ENCODE peak calls at places on chromosomes 7 and 10, in six cellular contexts. One of them, this sample, is unnamed.

GRCh38 chr7:28458732-28459131 is 46.4 kb downstream of the CREB5 start:
- DNase-seq in mesendoderm: peak
- DNase-seq in neuronal stem cell: no peak
- DNase-seq in H1: no peak
- DNase-seq in H9: peak
- DNase-seq in mesenchymal stem cell: no peak
- DNase-seq in this sample: no peak

GRCh38 chr7:64885520-64886240 is 17.4 kb upstream of the ZNF273 start:
- DNase-seq in H1: no peak
- DNase-seq in mesenchymal stem cell: no peak
- DNase-seq in neuronal stem cell: no peak
- DNase-seq in mesendoderm: no peak
- DNase-seq in H9: peak
- DNase-seq in this sample: no peak

GRCh38 chr7:157980774-157981173 is 606.8 kb downstream of the PTPRN2 start:
- DNase-seq in H9: peak
- DNase-seq in mesenchymal stem cell: no peak
- DNase-seq in neuronal stem cell: no peak
- DNase-seq in H1: no peak
- DNase-seq in mesendoderm: no peak
- DNase-seq in this sample: no peak

GRCh38 chr7:90973146-90973545 is 291.1 kb upstream of the FZD1 start:
- DNase-seq in mesendoderm: no peak
- DNase-seq in neuronal stem cell: no peak
- DNase-seq in mesenchymal stem cell: peak
- DNase-seq in H9: no peak
- DNase-seq in H1: no peak
- DNase-seq in this sample: peak

GRCh38 chr10:44969854-44970253 is 8.8 kb downstream of the DEPP1 start:
- DNase-seq in mesendoderm: no peak
- DNase-seq in H9: no peak
- DNase-seq in H1: no peak
- DNase-seq in mesenchymal stem cell: no peak
- DNase-seq in neuronal stem cell: no peak
- DNase-seq in this sample: no peak

GRCh38 chr10:91088300-91089140 is 131.9 kb upstream of the PCGF5 start:
- DNase-seq in neuronal stem cell: no peak
- DNase-seq in mesenchymal stem cell: peak
- DNase-seq in mesendoderm: peak
- DNase-seq in H9: no peak
- DNase-seq in H1: no peak
- DNase-seq in this sample: peak

GRCh38 chr10:42149027-42149700 is 489.2 kb downstream of the ZNF33B start:
- DNase-seq in mesenchymal stem cell: no peak
- DNase-seq in H1: no peak
- DNase-seq in H9: no peak
- DNase-seq in mesendoderm: no peak
- DNase-seq in neuronal stem cell: no peak
- DNase-seq in this sample: no peak

GRCh38 chr10:28822719-28823464 is 145.6 kb downstream of the BAMBI start:
- DNase-seq in mesendoderm: peak
- DNase-seq in mesenchymal stem cell: no peak
- DNase-seq in H9: no peak
- DNase-seq in neuronal stem cell: no peak
- DNase-seq in H1: no peak
- DNase-seq in this sample: no peak

GRCh38 chr10:104242545-104242944 is 10.4 kb upstream of the CFAP43 start:
- DNase-seq in H9: no peak
- DNase-seq in mesendoderm: no peak
- DNase-seq in H1: no peak
- DNase-seq in mesenchymal stem cell: no peak
- DNase-seq in neuronal stem cell: no peak
- DNase-seq in this sample: no peak

GRCh38 chr10:104246981-104247380 is 7.7 kb upstream of the GSTO1 start:
- DNase-seq in H1: no peak
- DNase-seq in H9: no peak
- DNase-seq in neuronal stem cell: no peak
- DNase-seq in mesendoderm: no peak
- DNase-seq in mesenchymal stem cell: no peak
- DNase-seq in this sample: peak

GRCh38 chr10:104245066-104245632 is 9.5 kb upstream of the GSTO1 start:
- DNase-seq in neuronal stem cell: no peak
- DNase-seq in mesendoderm: no peak
- DNase-seq in mesenchymal stem cell: no peak
- DNase-seq in H9: no peak
- DNase-seq in H1: no peak
- DNase-seq in this sample: no peak

GRCh38 chr10:104240078-104240477 is 7.9 kb upstream of the CFAP43 start:
- DNase-seq in mesendoderm: no peak
- DNase-seq in mesenchymal stem cell: no peak
- DNase-seq in H9: no peak
- DNase-seq in H1: no peak
- DNase-seq in neuronal stem cell: no peak
- DNase-seq in this sample: no peak

GRCh38 chr10:104243567-104243966 is 11.1 kb upstream of the GSTO1 start:
- DNase-seq in mesenchymal stem cell: no peak
- DNase-seq in mesendoderm: no peak
- DNase-seq in neuronal stem cell: no peak
- DNase-seq in H9: no peak
- DNase-seq in H1: no peak
- DNase-seq in this sample: no peak
- H2BK15ac ChIP-seq in mesenchymal stem cell: no peak
- H2BK15ac ChIP-seq in mesendoderm: no peak
- H2BK15ac ChIP-seq in neuronal stem cell: no peak
- H2BK15ac ChIP-seq in H9: no peak
- H2BK15ac ChIP-seq in H1: no peak
- H2BK15ac ChIP-seq in this sample: no peak

DNA sequence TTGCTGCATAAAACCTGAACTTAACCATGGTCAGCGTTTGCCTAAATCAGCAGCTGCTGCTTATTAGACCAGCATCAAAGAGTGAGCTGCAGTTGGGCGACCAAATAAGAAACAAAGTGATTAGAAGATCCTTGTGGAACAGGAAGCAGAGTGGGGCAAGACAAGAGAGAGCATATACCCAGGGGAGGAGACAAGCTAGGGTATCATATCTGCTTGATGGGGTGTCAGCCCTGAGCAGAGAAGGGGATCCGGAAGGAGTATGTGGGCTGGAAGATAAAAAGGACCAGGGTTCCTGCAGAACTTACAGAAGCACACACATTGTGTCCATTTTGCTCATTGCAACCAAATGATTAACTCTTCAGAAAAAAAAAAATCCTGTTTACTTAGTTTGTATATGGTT is 213.6 kb downstream of the CELF2 start:
- DNase-seq in H1: no peak
- DNase-seq in neuronal stem cell: no peak
- DNase-seq in H9: no peak
- DNase-seq in mesendoderm: no peak
- DNase-seq in mesenchymal stem cell: no peak
- DNase-seq in this sample: no peak
- H2BK15ac ChIP-seq in H1: no peak
- H2BK15ac ChIP-seq in neuronal stem cell: no peak
- H2BK15ac ChIP-seq in H9: no peak
- H2BK15ac ChIP-seq in mesendoderm: no peak
- H2BK15ac ChIP-seq in mesenchymal stem cell: no peak
- H2BK15ac ChIP-seq in this sample: no peak

GRCh38 chr7:148332191-148332590 is 258.4 kb upstream of the C7orf33 start:
- DNase-seq in neuronal stem cell: no peak
- DNase-seq in H9: no peak
- DNase-seq in mesendoderm: no peak
- DNase-seq in H1: no peak
- DNase-seq in mesenchymal stem cell: no peak
- DNase-seq in this sample: no peak
- H2BK15ac ChIP-seq in neuronal stem cell: no peak
- H2BK15ac ChIP-seq in H9: no peak
- H2BK15ac ChIP-seq in mesendoderm: no peak
- H2BK15ac ChIP-seq in H1: no peak
- H2BK15ac ChIP-seq in mesenchymal stem cell: no peak
- H2BK15ac ChIP-seq in this sample: no peak

DNA sequence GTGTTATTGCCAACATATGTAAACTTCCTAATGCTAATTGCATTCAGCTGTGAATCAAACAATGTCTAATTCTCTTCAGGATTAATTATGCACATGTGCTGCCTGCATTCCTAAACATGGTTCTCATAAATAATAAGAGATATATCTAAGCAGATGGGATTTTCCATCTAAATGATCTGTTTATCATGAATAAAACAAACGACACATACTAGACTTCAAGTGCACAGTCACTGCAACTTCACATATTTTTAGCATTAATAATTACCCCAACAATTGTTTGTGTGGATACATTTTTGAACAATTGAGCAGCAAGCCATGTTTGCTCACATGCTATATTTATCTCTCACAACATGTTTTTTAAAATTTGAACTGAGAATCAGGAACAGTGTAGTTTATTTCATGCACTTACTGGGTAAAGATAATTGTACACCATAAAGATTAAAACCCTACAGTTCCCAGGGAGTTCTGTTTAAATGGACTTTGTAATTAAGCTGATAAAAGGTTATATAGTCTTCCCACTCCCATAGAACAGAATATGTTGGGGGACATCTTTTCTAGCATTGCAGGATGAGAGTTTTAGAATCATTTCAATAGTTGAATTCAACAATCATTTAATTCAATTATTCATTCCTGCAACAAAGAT is 378.5 kb downstream of the MDFIC start:
- DNase-seq in mesenchymal stem cell: peak
- DNase-seq in mesendoderm: no peak
- DNase-seq in H1: no peak
- DNase-seq in neuronal stem cell: no peak
- DNase-seq in H9: no peak
- DNase-seq in this sample: peak
- H2BK15ac ChIP-seq in mesenchymal stem cell: no peak
- H2BK15ac ChIP-seq in mesendoderm: no peak
- H2BK15ac ChIP-seq in H1: no peak
- H2BK15ac ChIP-seq in neuronal stem cell: no peak
- H2BK15ac ChIP-seq in H9: no peak
- H2BK15ac ChIP-seq in this sample: no peak

DNA sequence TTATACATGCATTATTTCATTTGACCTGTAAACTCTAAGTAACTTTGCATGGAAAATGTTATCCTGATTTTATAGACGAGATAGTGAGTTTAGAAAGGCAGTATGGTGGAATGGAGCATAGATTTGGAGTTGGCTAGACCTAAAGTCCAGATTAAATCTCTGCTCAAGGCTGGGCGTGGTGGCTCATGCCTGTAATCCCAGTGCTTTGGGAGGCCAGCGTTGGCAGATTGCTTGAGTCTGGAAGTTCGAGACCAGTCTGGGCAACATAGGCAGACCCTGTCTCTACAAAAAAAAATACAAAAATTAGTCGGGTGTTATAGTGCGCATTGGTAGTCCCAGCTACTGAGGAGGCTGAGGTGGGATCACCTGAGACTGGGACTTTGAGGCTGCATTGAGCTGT is 9.4 kb downstream of the PTEN start:
- DNase-seq in mesendoderm: no peak
- DNase-seq in mesenchymal stem cell: no peak
- DNase-seq in H9: no peak
- DNase-seq in neuronal stem cell: no peak
- DNase-seq in H1: no peak
- DNase-seq in this sample: no peak
- H2BK15ac ChIP-seq in mesendoderm: no peak
- H2BK15ac ChIP-seq in mesenchymal stem cell: no peak
- H2BK15ac ChIP-seq in H9: no peak
- H2BK15ac ChIP-seq in neuronal stem cell: no peak
- H2BK15ac ChIP-seq in H1: no peak
- H2BK15ac ChIP-seq in this sample: no peak

DNA sequence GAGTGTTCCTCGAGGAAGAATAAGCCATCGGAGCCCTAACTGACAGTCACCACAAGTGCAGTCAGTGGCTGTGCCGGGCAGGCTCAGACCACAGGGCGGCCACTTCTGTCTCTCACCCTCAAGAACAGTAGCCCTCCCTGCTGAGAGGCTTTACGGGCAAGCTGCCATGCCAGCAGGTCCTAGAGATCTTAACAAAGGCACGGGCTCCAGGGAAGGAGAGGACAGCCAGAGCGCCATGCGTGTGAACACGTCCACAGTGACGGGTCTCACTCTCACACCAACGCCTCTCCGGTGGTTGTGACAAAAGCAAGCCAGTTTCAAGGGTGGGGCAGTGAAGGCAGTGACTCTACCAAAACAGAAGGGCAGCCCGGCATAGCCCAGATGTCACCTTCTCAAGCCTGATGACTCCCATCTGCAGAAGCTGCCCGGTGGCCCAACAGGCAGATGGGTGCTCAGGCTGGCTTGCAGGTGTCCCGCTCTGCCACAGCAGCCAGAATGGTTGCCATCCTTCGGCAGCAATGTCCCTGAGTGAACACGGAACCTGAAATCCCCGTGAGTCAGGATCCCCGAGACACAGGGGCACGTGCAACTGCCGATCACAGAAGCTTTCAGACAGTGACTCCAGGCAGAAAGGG is 102.0 kb downstream of the FAM53B start:
- DNase-seq in H9: no peak
- DNase-seq in neuronal stem cell: no peak
- DNase-seq in H1: no peak
- DNase-seq in mesendoderm: no peak
- DNase-seq in mesenchymal stem cell: no peak
- DNase-seq in this sample: no peak
- H2BK15ac ChIP-seq in H9: no peak
- H2BK15ac ChIP-seq in neuronal stem cell: peak
- H2BK15ac ChIP-seq in H1: no peak
- H2BK15ac ChIP-seq in mesendoderm: no peak
- H2BK15ac ChIP-seq in mesenchymal stem cell: no peak
- H2BK15ac ChIP-seq in this sample: no peak